ENCODE peak calls at places on chromosomes 4 and X, in seven cellular contexts. N, M, J, H, X, C and K are unnamed samples.

GRCh38 chrX:150044556-150044955 is 106.3 kb upstream of the EOLA2 start:
- DNase-seq in C (no peak), X (no peak), N (no peak), M (no peak), J (no peak), H (no peak), K (no peak)

GRCh38 chrX:122878269-122878668 is 305.8 kb upstream of the GRIA3 start:
- DNase-seq in X (no peak), J (no peak), M (no peak), N (no peak), C (no peak), H (no peak), K (no peak)

GRCh38 chr4:105978684-105979296 is 83.5 kb downstream of the NPNT start:
- DNase-seq in N (no peak), J (no peak), C (peak), H (no peak), M (peak), X (peak), K (peak)

GRCh38 chrX:16712116-16712824 is at the start of gene CTPS2:
- DNase-seq in H (peak), M (peak), C (peak), N (peak), J (peak), X (no peak), K (no peak)

GRCh38 chr4:6988016-6988715 is 55.0 kb upstream of the TADA2B start:
- DNase-seq in J (no peak), H (no peak), C (no peak), X (no peak), N (no peak), M (peak), K (no peak)

GRCh38 chr4:159483110-159483509 is 380.2 kb downstream of the RAPGEF2 start:
- DNase-seq in N (no peak), M (no peak), C (no peak), H (no peak), J (no peak), X (no peak), K (no peak)

GRCh38 chrX:109889289-109890006 is 113.5 kb upstream of the TMEM164 start:
- DNase-seq in M (peak), X (no peak), C (no peak), J (peak), N (no peak), H (no peak), K (no peak)

GRCh38 chr4:38902695-38903094 is 35.1 kb downstream of the FAM114A1 start:
- DNase-seq in C (peak), N (peak), M (peak), H (no peak), X (no peak), J (no peak), K (no peak)

GRCh38 chr4:39970559-39971270 is 7.0 kb downstream of the PDS5A start:
- DNase-seq in M (no peak), J (no peak), N (peak), C (no peak), X (peak), H (peak), K (peak)

GRCh38 chr4:2804973-2805501 is 12.2 kb downstream of the SH3BP2 start:
- DNase-seq in X (no peak), M (no peak), J (no peak), N (no peak), H (no peak), C (no peak), K (no peak)

GRCh38 chrX:107566603-107567262 is 61.6 kb upstream of the PRPS1 start:
- DNase-seq in J (peak), H (no peak), M (peak), X (no peak), C (no peak), N (no peak), K (no peak)

GRCh38 chrX:119885554-119886428 is 9.9 kb upstream of the AKAP14 start:
- DNase-seq in X (no peak), H (no peak), M (peak), C (no peak), N (peak), J (peak), K (no peak)

GRCh38 chrX:102934624-102935023 is 2.4 kb upstream of the RAB40AL start:
- DNase-seq in X (no peak), M (peak), J (peak), H (no peak), C (peak), N (peak), K (no peak)

GRCh38 chr4:138953962-138954371 is 61.6 kb upstream of the NOCT start:
- DNase-seq in C (peak), M (peak), H (no peak), N (no peak), X (peak), J (peak), K (peak)

GRCh38 chr4:128220286-128221235 is 67.1 kb downstream of the PGRMC2 start:
- DNase-seq in X (no peak), H (no peak), M (peak), N (peak), J (peak), C (peak), K (no peak)

GRCh38 chr4:185210102-185210981 is 944 bp downstream of the SNX25 start:
- DNase-seq in C (peak), X (no peak), J (peak), H (peak), M (peak), N (peak), K (no peak)

GRCh38 chrX:117959045-117959444 is 157.6 kb downstream of the KLHL13 start:
- DNase-seq in M (no peak), X (no peak), N (no peak), J (no peak), C (no peak), H (no peak), K (no peak)

GRCh38 chr4:150262611-150263010 is 184.4 kb downstream of the DCLK2 start:
- DNase-seq in M (no peak), X (no peak), N (no peak), H (no peak), C (no peak), J (no peak), K (no peak)

GRCh38 chr4:186029731-186030421 is 39.1 kb upstream of the TLR3 start:
- DNase-seq in C (peak), H (peak), X (no peak), J (peak), M (peak), N (no peak), K (no peak)

GRCh38 chr4:69727412-69727811 is 33.0 kb downstream of the SULT1B1 start:
- DNase-seq in H (no peak), X (no peak), M (no peak), J (no peak), C (peak), N (no peak), K (no peak)

GRCh38 chr4:185778307-185778706 is 33.7 kb downstream of the SORBS2 start:
- DNase-seq in N (no peak), C (no peak), H (no peak), X (no peak), M (no peak), J (no peak), K (no peak)

GRCh38 chrX:129043138-129043537 is 480.2 kb downstream of the SMARCA1 start:
- DNase-seq in H (no peak), N (no peak), X (no peak), J (no peak), M (no peak), C (no peak), K (no peak)

GRCh38 chrX:38929966-38930421 is 128.7 kb downstream of the MID1IP1 start:
- DNase-seq in J (peak), X (peak), H (no peak), M (peak), C (no peak), N (no peak), K (peak)

GRCh38 chrX:121333942-121334341 is 286.5 kb downstream of the GLUD2 start:
- DNase-seq in M (no peak), H (no peak), X (no peak), J (no peak), N (no peak), C (no peak), K (no peak)

GRCh38 chr4:20681263-20681662 is 19.0 kb upstream of the PACRGL start:
- DNase-seq in J (no peak), N (no peak), M (no peak), H (no peak), X (no peak), C (no peak), K (no peak)

GRCh38 chr4:73308286-73308685 is 49.7 kb upstream of the ANKRD17 start:
- DNase-seq in H (no peak), N (peak), C (peak), M (peak), J (peak), X (no peak), K (no peak)

GRCh38 chrX:107715331-107716044 is 60.1 kb downstream of the TSC22D3 start:
- DNase-seq in H (no peak), N (no peak), M (peak), C (no peak), X (no peak), J (peak), K (no peak)

GRCh38 chr4:1052231-1052671 is 40.8 kb downstream of the FGFRL1 start:
- DNase-seq in H (peak), C (no peak), J (no peak), M (no peak), X (no peak), N (no peak), K (no peak)

GRCh38 chrX:53073115-53073581 is 9.0 kb upstream of the TSPYL2 start:
- DNase-seq in M (no peak), J (no peak), H (no peak), C (no peak), N (peak), X (no peak), K (no peak)

GRCh38 chr4:68953056-68953455 is 1.5 kb upstream of the UGT2A3 start:
- DNase-seq in J (no peak), N (no peak), C (no peak), X (no peak), M (no peak), H (no peak), K (no peak)

GRCh38 chr4:10164877-10165283 is 48.3 kb upstream of the WDR1 start:
- DNase-seq in X (no peak), C (peak), H (no peak), M (peak), N (peak), J (peak), K (no peak)

DNA sequence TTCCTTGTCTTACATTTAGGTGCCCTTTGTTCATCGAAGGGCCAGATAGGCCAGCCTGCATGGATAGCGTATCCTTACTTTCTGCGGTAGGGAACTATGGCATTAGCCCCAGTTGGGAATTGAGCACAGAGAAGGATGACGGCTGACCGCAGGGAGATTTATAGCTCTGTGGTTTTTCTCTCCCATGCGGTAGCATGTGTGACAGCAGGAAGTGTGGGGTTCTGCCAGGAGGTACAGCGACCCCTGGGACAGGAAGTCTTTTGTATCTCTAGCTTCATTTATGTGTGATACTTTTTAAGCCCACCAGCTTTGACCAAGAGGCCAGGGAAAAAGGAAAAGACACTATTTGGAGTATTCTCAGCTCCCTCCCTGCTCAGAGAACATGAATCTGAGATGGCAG is 33.1 kb downstream of the GAB3 start:
- DNase-seq in C (no peak), N (no peak), X (no peak), J (peak), H (no peak), M (no peak), K (no peak)
- TF ChIP-seq CTCF in C (no peak), N (no peak), X (peak), J (no peak), H (no peak), M (no peak), K (no peak)

DNA sequence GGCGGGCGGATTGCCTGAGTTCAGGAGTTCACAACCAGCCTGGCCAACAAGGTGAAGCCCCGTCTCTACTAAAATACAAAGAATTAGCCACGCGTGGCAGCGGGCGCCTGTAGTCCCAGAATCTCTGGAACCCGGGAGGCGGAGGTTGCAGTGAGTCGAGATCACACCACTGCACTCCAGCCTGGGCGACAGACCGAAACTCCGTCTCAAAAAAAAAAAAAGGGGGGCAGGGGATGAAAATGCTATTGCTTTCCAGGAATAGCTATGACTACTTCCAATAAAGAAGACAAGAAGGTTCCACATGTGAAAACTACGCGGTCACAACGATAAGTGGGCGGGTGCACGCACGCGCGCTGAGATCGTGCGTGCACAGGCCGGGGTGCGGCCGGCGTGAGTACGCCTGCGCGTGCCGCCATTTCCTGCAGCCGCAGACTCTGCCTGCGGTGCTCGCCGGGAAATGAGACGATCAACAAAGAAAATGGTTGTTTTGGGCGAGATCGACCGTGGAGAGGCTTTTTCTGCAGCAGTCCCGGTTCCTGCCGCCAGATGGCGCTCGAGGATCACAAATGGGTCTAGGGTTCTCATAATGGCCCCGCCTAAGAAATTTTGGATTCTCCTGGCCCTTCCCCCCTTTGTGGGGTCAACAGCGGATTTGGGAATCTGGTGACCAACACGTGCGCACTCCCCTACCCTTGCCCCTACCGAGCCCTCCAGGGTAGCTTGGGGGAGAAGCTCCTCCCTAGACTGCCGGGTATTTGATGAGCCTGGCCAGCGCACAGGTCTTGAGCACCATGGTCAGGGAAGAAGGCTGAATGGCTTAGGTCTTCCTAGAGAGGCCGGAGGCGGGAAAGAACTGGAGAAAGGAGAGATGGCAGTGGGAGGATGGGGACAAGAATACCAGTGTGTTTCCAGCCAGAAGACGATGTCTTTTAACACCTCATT is 35.1 kb downstream of the PNMA5 start:
- DNase-seq in M (peak), C (peak), X (peak), N (peak), J (peak), H (peak), K (peak)
- H3K4me3 ChIP-seq in M (peak), C (no peak), X (peak), N (peak), J (peak), H (peak), K (peak)

DNA sequence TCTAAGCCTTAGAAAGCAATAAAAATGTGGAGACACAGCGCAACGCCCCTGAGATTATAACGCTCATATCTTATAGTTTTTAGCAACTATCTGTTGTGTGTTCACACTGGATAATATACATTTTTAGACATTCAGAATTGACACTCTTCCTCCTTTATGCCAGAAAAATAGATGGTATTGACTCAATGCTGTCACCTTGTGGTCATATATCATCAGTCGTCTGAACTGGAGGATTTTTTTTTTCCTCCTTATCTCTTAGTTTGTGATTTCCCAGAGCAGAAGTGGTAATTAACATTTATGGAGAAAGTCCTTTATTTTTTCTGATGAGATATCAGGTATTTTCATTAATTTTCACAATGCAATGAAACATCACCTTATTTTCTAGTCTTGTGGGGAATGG is 759.6 kb downstream of the RAB28 start:
- DNase-seq in J (no peak), C (peak), H (no peak), N (no peak), X (no peak), M (peak), K (no peak)
- TF ChIP-seq CTCF in J (peak), C (peak), H (peak), N (peak), X (peak), M (peak), K (peak)

GRCh38 chr4:124631760-124632159 is 80.8 kb downstream of the ANKRD50 start:
- DNase-seq in J (peak), C (peak), H (no peak), M (peak), X (peak), N (peak), K (peak)
- H3K4me3 ChIP-seq in J (no peak), C (no peak), H (no peak), M (no peak), X (no peak), N (no peak), K (no peak)

GRCh38 chrX:74535211-74535621 is 79.2 kb downstream of the RLIM start:
- DNase-seq in C (no peak), J (peak), X (no peak), N (peak), M (peak), H (no peak), K (no peak)
- TF ChIP-seq CTCF in C (peak), J (peak), X (peak), N (peak), M (peak), H (no peak), K (peak)

DNA sequence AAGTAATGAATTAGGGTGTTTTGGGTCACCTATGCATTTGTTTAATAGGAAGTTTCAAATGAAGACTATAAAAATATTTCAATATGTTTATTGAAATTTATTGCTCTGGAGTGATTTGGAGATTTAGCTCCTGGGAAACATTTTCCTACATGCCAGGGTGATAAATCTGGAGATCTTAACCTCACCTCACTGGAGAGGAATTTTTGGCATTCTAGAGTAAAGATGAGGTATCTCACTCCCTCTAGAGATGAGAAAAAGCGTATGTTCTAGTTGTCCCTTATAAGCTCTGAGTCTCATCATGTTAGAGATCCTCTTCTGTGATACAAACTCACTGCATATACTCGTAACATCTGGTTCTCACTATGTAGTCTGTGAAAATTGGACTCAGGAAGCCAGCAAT is 219.0 kb downstream of the KLHL4 start:
- DNase-seq in N (no peak), X (no peak), C (no peak), H (no peak), J (no peak), M (no peak), K (no peak)
- H3K4me3 ChIP-seq in N (no peak), X (no peak), C (no peak), H (no peak), J (no peak), M (no peak), K (no peak)

DNA sequence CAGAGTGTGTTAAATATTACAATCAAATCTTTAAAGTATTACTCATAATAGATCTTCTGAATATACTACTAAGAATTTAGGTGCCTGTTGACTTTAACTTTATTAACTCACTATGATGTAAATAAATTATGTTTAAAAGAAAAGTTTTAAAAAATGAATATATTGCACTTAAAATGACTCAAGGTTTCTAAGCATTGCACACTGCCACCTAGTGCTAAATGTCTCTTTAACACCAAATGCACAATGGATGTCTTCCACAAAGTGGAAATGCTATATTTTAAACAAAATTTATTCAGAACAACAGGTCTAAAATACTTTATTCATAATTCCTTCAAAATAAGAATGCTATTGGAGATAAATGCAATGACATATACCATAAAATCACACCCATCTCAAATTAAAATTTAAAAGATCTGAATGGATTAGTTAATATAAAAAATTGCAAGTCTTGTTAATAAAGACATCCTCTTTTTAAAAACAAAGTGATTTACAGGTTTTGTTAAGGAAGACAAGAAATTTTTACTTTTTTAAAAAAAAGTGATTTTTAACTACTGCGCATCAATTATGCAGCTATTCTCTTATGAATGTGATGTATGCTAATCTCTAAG is 5.5 kb downstream of the INPP4B start:
- DNase-seq in C (peak), J (peak), H (no peak), N (peak), X (no peak), M (peak), K (peak)
- TF ChIP-seq CTCF in C (peak), J (peak), H (peak), N (peak), X (peak), M (peak), K (peak)

GRCh38 chr4:111579767-111580166 is 565.5 kb upstream of the FAM241A start:
- DNase-seq in H (no peak), J (no peak), C (no peak), N (no peak), X (no peak), M (no peak), K (no peak)
- H3K4me3 ChIP-seq in H (no peak), J (no peak), C (no peak), N (no peak), X (no peak), M (no peak), K (no peak)